ENCODE peak calls at places on chromosomes 3 and 15, in seven cellular contexts. J is M059J; Z is Caki2; X is fibroblast of lung; S is activated CD4-positive, CD25-positive, alpha-beta regulatory T cell treated with anti-CD3 and anti-CD28 coated beads, Interleukin-2, amount 50 U/mL, for 72 hours; H is type B pancreatic cell; F is RCC 7860. I is an unnamed sample.

GRCh38 chr3:99355465-99355864 is 282.9 kb upstream of the COL8A1 start:
- DNase-seq in J (peak), Z (no peak), X (no peak), S (no peak), H (no peak), F (no peak), I (no peak)

GRCh38 chr3:9508781-9509180 is 44.8 kb downstream of the LHFPL4 start:
- DNase-seq in J (no peak), Z (no peak), X (no peak), S (no peak), H (no peak), F (no peak), I (no peak)

GRCh38 chr3:144105542-144105941 is 133.9 kb downstream of the DIPK2A start:
- DNase-seq in J (peak), Z (peak), X (no peak), S (no peak), H (no peak), F (peak), I (peak)

GRCh38 chr3:66797916-66798560 is 200.1 kb upstream of the KBTBD8 start:
- DNase-seq in J (peak), Z (no peak), X (peak), S (no peak), H (no peak), F (no peak), I (no peak)

GRCh38 chr15:70217246-70218160 is 119.8 kb upstream of the TLE3 start:
- DNase-seq in J (no peak), Z (no peak), X (no peak), S (no peak), H (no peak), F (no peak), I (no peak)

GRCh38 chr15:40511093-40511471 is 40.3 kb downstream of the CHST14 start:
- DNase-seq in J (no peak), Z (no peak), X (no peak), S (no peak), H (no peak), F (no peak), I (no peak)

GRCh38 chr15:95262866-95263564 is 1031.7 kb downstream of the MCTP2 start:
- DNase-seq in J (no peak), Z (no peak), X (peak), S (no peak), H (no peak), F (no peak), I (no peak)

GRCh38 chr3:190026154-190026553 is 94.5 kb downstream of the P3H2 start:
- DNase-seq in J (peak), Z (no peak), X (no peak), S (no peak), H (no peak), F (no peak), I (no peak)

GRCh38 chr3:137075020-137075419 is 117.2 kb downstream of the IL20RB start:
- DNase-seq in J (no peak), Z (no peak), X (no peak), S (no peak), H (no peak), F (no peak), I (no peak)

GRCh38 chr15:41930867-41931222 is 37.0 kb upstream of the SPTBN5 start:
- DNase-seq in J (no peak), Z (no peak), X (no peak), S (no peak), H (no peak), F (no peak), I (no peak)

GRCh38 chr3:62587579-62588031 is 214.3 kb upstream of the FEZF2 start:
- DNase-seq in J (peak), Z (no peak), X (peak), S (no peak), H (no peak), F (peak), I (no peak)

GRCh38 chr15:78387678-78388077 is 47.5 kb downstream of the CRABP1 start:
- DNase-seq in J (no peak), Z (no peak), X (no peak), S (no peak), H (no peak), F (no peak), I (peak)

GRCh38 chr3:58666683-58667082 is at the start of gene FAM3D:
- DNase-seq in J (no peak), Z (no peak), X (no peak), S (no peak), H (no peak), F (no peak), I (no peak)

GRCh38 chr3:82736696-82737277 is 975.3 kb upstream of the GBE1 start:
- DNase-seq in J (no peak), Z (no peak), X (no peak), S (no peak), H (no peak), F (no peak), I (no peak)

GRCh38 chr3:51390186-51390585 is 899 bp upstream of the RBM15B start:
- DNase-seq in J (no peak), Z (no peak), X (no peak), S (no peak), H (no peak), F (no peak), I (no peak)

I was measured in LNCaP clone FGC.